ENCODE peak calls at places on chromosomes 6 and 20, in six cellular contexts. One of them, this sample, is unnamed.

GRCh38 chr6:33178755-33179475 is 13.4 kb downstream of the COL11A2 start:
- DNase-seq in NCI-H2081: no peak
- DNase-seq in progenitor cell of endocrine pancreas: no peak
- DNase-seq in cardiac fibroblast: no peak
- DNase-seq in GM23248: no peak
- DNase-seq in astrocyte of the spinal cord: no peak
- DNase-seq in this sample: no peak

GRCh38 chr6:56804996-56805395 is 149.9 kb upstream of the BEND6 start:
- DNase-seq in cardiac fibroblast: peak; percentile 82
- DNase-seq in NCI-H2081: no peak
- DNase-seq in astrocyte of the spinal cord: peak; percentile 66
- DNase-seq in GM23248: peak; percentile 86
- DNase-seq in progenitor cell of endocrine pancreas: no peak
- DNase-seq in this sample: no peak

GRCh38 chr6:159109391-159109790 is 59.8 kb upstream of the FNDC1 start:
- DNase-seq in cardiac fibroblast: no peak
- DNase-seq in NCI-H2081: no peak
- DNase-seq in GM23248: no peak
- DNase-seq in progenitor cell of endocrine pancreas: no peak
- DNase-seq in astrocyte of the spinal cord: no peak
- DNase-seq in this sample: no peak

GRCh38 chr20:36311141-36311853 is 5.2 kb downstream of the DLGAP4 start:
- DNase-seq in progenitor cell of endocrine pancreas: no peak
- DNase-seq in GM23248: peak; percentile 61
- DNase-seq in cardiac fibroblast: peak; percentile 11
- DNase-seq in astrocyte of the spinal cord: no peak
- DNase-seq in NCI-H2081: no peak
- DNase-seq in this sample: no peak

GRCh38 chr20:16580127-16580526 is 6.9 kb upstream of the KIF16B start:
- DNase-seq in NCI-H2081: peak; percentile 34
- DNase-seq in GM23248: peak; percentile 90
- DNase-seq in astrocyte of the spinal cord: peak; percentile 31
- DNase-seq in progenitor cell of endocrine pancreas: no peak
- DNase-seq in cardiac fibroblast: peak; percentile 79
- DNase-seq in this sample: no peak

GRCh38 chr6:15268130-15268908 is 22.4 kb downstream of the JARID2 start:
- DNase-seq in NCI-H2081: peak; percentile 47
- DNase-seq in GM23248: peak; percentile 55
- DNase-seq in progenitor cell of endocrine pancreas: no peak
- DNase-seq in astrocyte of the spinal cord: no peak
- DNase-seq in cardiac fibroblast: peak; percentile 26
- DNase-seq in this sample: no peak

GRCh38 chr6:4355241-4355640 is 219.9 kb upstream of the ECI2 start:
- DNase-seq in NCI-H2081: no peak
- DNase-seq in astrocyte of the spinal cord: peak; percentile 76
- DNase-seq in progenitor cell of endocrine pancreas: no peak
- DNase-seq in cardiac fibroblast: peak; percentile 95
- DNase-seq in GM23248: peak; percentile 96
- DNase-seq in this sample: no peak

GRCh38 chr6:116430860-116431259 is 30.3 kb upstream of the CALHM6 start:
- DNase-seq in cardiac fibroblast: no peak
- DNase-seq in NCI-H2081: no peak
- DNase-seq in GM23248: no peak
- DNase-seq in progenitor cell of endocrine pancreas: no peak
- DNase-seq in astrocyte of the spinal cord: no peak
- DNase-seq in this sample: no peak

GRCh38 chr6:16184129-16184528 is 54.3 kb upstream of the GMPR start:
- DNase-seq in astrocyte of the spinal cord: no peak
- DNase-seq in GM23248: peak; percentile 39
- DNase-seq in progenitor cell of endocrine pancreas: no peak
- DNase-seq in cardiac fibroblast: peak; percentile 51
- DNase-seq in NCI-H2081: peak; percentile 28
- DNase-seq in this sample: no peak

GRCh38 chr6:70520575-70520974 is 46.2 kb upstream of the SDHAF4 start:
- DNase-seq in progenitor cell of endocrine pancreas: no peak
- DNase-seq in cardiac fibroblast: peak; percentile 41
- DNase-seq in NCI-H2081: peak; percentile 22
- DNase-seq in astrocyte of the spinal cord: peak; percentile 7
- DNase-seq in GM23248: peak; percentile 37
- DNase-seq in this sample: no peak

GRCh38 chr6:91376686-91377085 is 789.8 kb upstream of the MAP3K7 start:
- DNase-seq in progenitor cell of endocrine pancreas: no peak
- DNase-seq in astrocyte of the spinal cord: no peak
- DNase-seq in cardiac fibroblast: no peak
- DNase-seq in NCI-H2081: peak; percentile 96
- DNase-seq in GM23248: no peak
- DNase-seq in this sample: no peak

GRCh38 chr6:98539669-98540207 is 294.6 kb upstream of the POU3F2 start:
- DNase-seq in NCI-H2081: peak; percentile 11
- DNase-seq in astrocyte of the spinal cord: no peak
- DNase-seq in progenitor cell of endocrine pancreas: no peak
- DNase-seq in GM23248: no peak
- DNase-seq in cardiac fibroblast: no peak
- DNase-seq in this sample: no peak

GRCh38 chr20:35539756-35540212 is 2.1 kb upstream of the ERGIC3 start:
- DNase-seq in cardiac fibroblast: no peak
- DNase-seq in NCI-H2081: peak; percentile 58
- DNase-seq in GM23248: no peak
- DNase-seq in astrocyte of the spinal cord: no peak
- DNase-seq in progenitor cell of endocrine pancreas: peak; percentile 24
- DNase-seq in this sample: no peak

GRCh38 chr6:96304997-96305396 is 216.6 kb upstream of the UFL1 start:
- DNase-seq in NCI-H2081: no peak
- DNase-seq in progenitor cell of endocrine pancreas: no peak
- DNase-seq in cardiac fibroblast: no peak
- DNase-seq in GM23248: no peak
- DNase-seq in astrocyte of the spinal cord: no peak
- DNase-seq in this sample: no peak

GRCh38 chr6:169567809-169568208 is 134.0 kb downstream of the WDR27 start:
- DNase-seq in cardiac fibroblast: no peak
- DNase-seq in NCI-H2081: no peak
- DNase-seq in astrocyte of the spinal cord: no peak
- DNase-seq in progenitor cell of endocrine pancreas: no peak
- DNase-seq in GM23248: no peak
- DNase-seq in this sample: no peak

GRCh38 chr6:169648617-169649016 is 53.2 kb downstream of the WDR27 start:
- DNase-seq in cardiac fibroblast: no peak
- DNase-seq in progenitor cell of endocrine pancreas: no peak
- DNase-seq in GM23248: no peak
- DNase-seq in NCI-H2081: no peak
- DNase-seq in astrocyte of the spinal cord: no peak
- DNase-seq in this sample: no peak

GRCh38 chr6:19301980-19302379 is 535.2 kb upstream of the ID4 start:
- DNase-seq in progenitor cell of endocrine pancreas: no peak
- DNase-seq in astrocyte of the spinal cord: peak; percentile 58
- DNase-seq in GM23248: peak; percentile 85
- DNase-seq in NCI-H2081: no peak
- DNase-seq in cardiac fibroblast: peak; percentile 17
- DNase-seq in this sample: no peak

GRCh38 chr20:36852187-36852586 is 23.8 kb upstream of the TLDC2 start:
- DNase-seq in progenitor cell of endocrine pancreas: no peak
- DNase-seq in cardiac fibroblast: no peak
- DNase-seq in NCI-H2081: no peak
- DNase-seq in GM23248: peak; percentile 37
- DNase-seq in astrocyte of the spinal cord: no peak
- DNase-seq in this sample: no peak

This sample was measured in hypothalamus.